ENCODE peak calls at places on chromosomes 4 and X, in six cellular contexts. One of them, this sample, is unnamed. For H3K4me1, the result is how much of the 10 kb centered on the place peaks cover.

GRCh38 chr4:57055873-57056272 is 54.3 kb downstream of the IGFBP7 start:
- DNase-seq in ovary: no peak
- DNase-seq in tibial nerve: no peak
- DNase-seq in IMR-90: no peak
- DNase-seq in HCT116: no peak
- DNase-seq in sigmoid colon: peak
- DNase-seq in this sample: no peak

GRCh38 chrX:2351999-2352995 is 148.5 kb downstream of the DHRSX start:
- DNase-seq in IMR-90: peak
- DNase-seq in sigmoid colon: no peak
- DNase-seq in HCT116: no peak
- DNase-seq in ovary: no peak
- DNase-seq in tibial nerve: no peak
- DNase-seq in this sample: no peak

GRCh38 chrX:134236690-134237362 is at the start of gene CCDC160:
- DNase-seq in sigmoid colon: peak
- DNase-seq in ovary: peak
- DNase-seq in tibial nerve: peak
- DNase-seq in IMR-90: no peak
- DNase-seq in HCT116: peak
- DNase-seq in this sample: peak

GRCh38 chr4:134787315-134787714 is 585.7 kb upstream of the PABPC4L start:
- DNase-seq in HCT116: no peak
- DNase-seq in tibial nerve: no peak
- DNase-seq in ovary: no peak
- DNase-seq in sigmoid colon: no peak
- DNase-seq in IMR-90: no peak
- DNase-seq in this sample: no peak

GRCh38 chr4:65416875-65417274 is 253.4 kb downstream of the EPHA5 start:
- DNase-seq in tibial nerve: no peak
- DNase-seq in HCT116: no peak
- DNase-seq in sigmoid colon: no peak
- DNase-seq in IMR-90: no peak
- DNase-seq in ovary: no peak
- DNase-seq in this sample: no peak

GRCh38 chrX:23797371-23798128 is 14.6 kb downstream of the SAT1 start:
- DNase-seq in ovary: no peak
- DNase-seq in tibial nerve: no peak
- DNase-seq in sigmoid colon: no peak
- DNase-seq in HCT116: no peak
- DNase-seq in IMR-90: no peak
- DNase-seq in this sample: no peak

GRCh38 chr4:55177461-55177860 is 52.1 kb upstream of the KDR start:
- DNase-seq in ovary: no peak
- DNase-seq in HCT116: no peak
- DNase-seq in IMR-90: no peak
- DNase-seq in sigmoid colon: no peak
- DNase-seq in tibial nerve: no peak
- DNase-seq in this sample: no peak

GRCh38 chr4:67288964-67289363 is 256.3 kb downstream of the CENPC start:
- DNase-seq in HCT116: no peak
- DNase-seq in tibial nerve: no peak
- DNase-seq in ovary: no peak
- DNase-seq in sigmoid colon: no peak
- DNase-seq in IMR-90: no peak
- DNase-seq in this sample: no peak

GRCh38 chr4:165133150-165133549 is 20.5 kb upstream of the TMEM192 start:
- DNase-seq in HCT116: no peak
- DNase-seq in sigmoid colon: no peak
- DNase-seq in tibial nerve: no peak
- DNase-seq in IMR-90: no peak
- DNase-seq in ovary: no peak
- DNase-seq in this sample: no peak

GRCh38 chr4:165137205-165137604 is 24.5 kb upstream of the TMEM192 start:
- DNase-seq in IMR-90: no peak
- DNase-seq in ovary: no peak
- DNase-seq in sigmoid colon: no peak
- DNase-seq in tibial nerve: no peak
- DNase-seq in HCT116: no peak
- DNase-seq in this sample: no peak

GRCh38 chr4:165136529-165136928 is 23.9 kb upstream of the TMEM192 start:
- DNase-seq in tibial nerve: no peak
- DNase-seq in sigmoid colon: no peak
- DNase-seq in IMR-90: no peak
- DNase-seq in HCT116: no peak
- DNase-seq in ovary: no peak
- DNase-seq in this sample: no peak

GRCh38 chr4:165138843-165139242 is 26.2 kb upstream of the TMEM192 start:
- DNase-seq in tibial nerve: no peak
- DNase-seq in IMR-90: no peak
- DNase-seq in HCT116: no peak
- DNase-seq in sigmoid colon: no peak
- DNase-seq in ovary: no peak
- DNase-seq in this sample: no peak
- H3K4me3 ChIP-seq in tibial nerve: no peak
- H3K4me3 ChIP-seq in IMR-90: no peak
- H3K4me3 ChIP-seq in HCT116: no peak
- H3K4me3 ChIP-seq in sigmoid colon: no peak
- H3K4me3 ChIP-seq in ovary: no peak
- H3K4me3 ChIP-seq in this sample: no peak

GRCh38 chr4:76620723-76621463 is 185.9 kb downstream of the SHROOM3 start:
- DNase-seq in sigmoid colon: no peak
- DNase-seq in IMR-90: no peak
- DNase-seq in HCT116: no peak
- DNase-seq in ovary: no peak
- DNase-seq in tibial nerve: no peak
- DNase-seq in this sample: no peak

GRCh38 chr4:76622126-76622525 is 187.1 kb downstream of the SHROOM3 start:
- DNase-seq in HCT116: no peak
- DNase-seq in ovary: no peak
- DNase-seq in sigmoid colon: no peak
- DNase-seq in tibial nerve: no peak
- DNase-seq in IMR-90: peak
- DNase-seq in this sample: no peak

GRCh38 chr4:76623217-76624060 is 188.4 kb downstream of the SHROOM3 start:
- DNase-seq in HCT116: no peak
- DNase-seq in tibial nerve: no peak
- DNase-seq in ovary: no peak
- DNase-seq in IMR-90: no peak
- DNase-seq in sigmoid colon: no peak
- DNase-seq in this sample: no peak

GRCh38 chr4:76624271-76624681 is 189.2 kb downstream of the SHROOM3 start:
- DNase-seq in IMR-90: peak
- DNase-seq in ovary: peak
- DNase-seq in HCT116: no peak
- DNase-seq in sigmoid colon: peak
- DNase-seq in tibial nerve: peak
- DNase-seq in this sample: peak

DNA sequence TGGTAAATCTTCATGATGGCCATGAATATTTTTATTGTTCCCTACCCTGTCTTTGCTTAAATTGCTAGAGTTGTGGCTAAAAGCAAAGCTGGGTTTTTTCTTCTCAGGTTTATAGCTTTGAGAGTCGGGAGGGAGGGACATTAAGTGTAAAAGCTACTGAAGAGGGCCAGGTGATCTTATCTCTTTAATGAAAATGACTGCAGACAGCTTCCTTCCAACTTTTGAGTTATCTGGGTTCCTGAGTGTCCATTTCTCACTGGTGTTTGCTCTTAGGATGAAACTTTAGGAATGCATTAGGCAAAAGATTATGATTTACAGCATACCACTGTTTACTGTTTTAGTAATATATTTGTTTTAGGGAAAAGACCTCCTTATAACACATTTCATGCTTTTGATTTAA is 187.7 kb downstream of the SHROOM3 start:
- DNase-seq in HCT116: no peak
- DNase-seq in ovary: no peak
- DNase-seq in sigmoid colon: no peak
- DNase-seq in tibial nerve: no peak
- DNase-seq in IMR-90: no peak
- DNase-seq in this sample: no peak
- H3K4me1 ChIP-seq in HCT116: under half
- H3K4me1 ChIP-seq in ovary: under half
- H3K4me1 ChIP-seq in sigmoid colon: under half
- H3K4me1 ChIP-seq in tibial nerve: under half
- H3K4me1 ChIP-seq in IMR-90: under half
- H3K4me1 ChIP-seq in this sample: under half

DNA sequence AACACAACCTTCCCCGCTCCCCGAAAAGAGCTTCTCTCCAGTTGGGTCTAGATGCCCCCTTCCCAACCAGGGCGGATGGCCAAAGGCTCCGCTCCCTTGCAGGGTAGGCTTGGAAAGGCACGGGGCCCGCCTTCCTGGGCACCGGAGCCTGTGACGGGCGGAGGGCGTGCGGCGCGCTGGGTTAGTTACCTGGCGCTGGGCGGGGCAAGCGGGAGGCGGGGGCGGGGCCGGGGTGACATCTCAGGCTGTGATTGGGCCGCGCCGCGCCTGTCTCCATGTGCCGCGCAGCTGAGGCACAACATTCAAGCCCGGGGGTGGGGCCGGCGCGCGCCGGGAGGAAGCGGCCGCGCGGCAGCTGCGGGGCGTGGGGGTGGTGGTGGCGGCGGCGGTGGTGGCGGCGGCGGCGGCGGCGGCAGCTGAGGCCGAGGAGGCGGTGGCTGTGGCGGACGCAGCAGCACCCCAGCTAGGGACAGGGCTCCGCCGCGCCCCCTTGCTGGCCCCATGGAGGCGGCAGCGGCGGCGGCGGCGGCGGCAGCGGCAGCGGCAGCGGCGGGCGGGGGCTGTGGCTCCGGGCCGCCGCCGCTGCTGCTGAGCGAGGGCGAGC is at the start of gene REPS2:
- DNase-seq in tibial nerve: peak
- DNase-seq in IMR-90: peak
- DNase-seq in HCT116: peak
- DNase-seq in sigmoid colon: peak
- DNase-seq in ovary: peak
- DNase-seq in this sample: peak
- TF ChIP-seq POLR2A in tibial nerve: no peak
- TF ChIP-seq POLR2A in IMR-90: no peak
- TF ChIP-seq POLR2A in HCT116: no peak
- TF ChIP-seq POLR2A in sigmoid colon: no peak
- TF ChIP-seq POLR2A in ovary: no peak
- TF ChIP-seq POLR2A in this sample: no peak

DNA sequence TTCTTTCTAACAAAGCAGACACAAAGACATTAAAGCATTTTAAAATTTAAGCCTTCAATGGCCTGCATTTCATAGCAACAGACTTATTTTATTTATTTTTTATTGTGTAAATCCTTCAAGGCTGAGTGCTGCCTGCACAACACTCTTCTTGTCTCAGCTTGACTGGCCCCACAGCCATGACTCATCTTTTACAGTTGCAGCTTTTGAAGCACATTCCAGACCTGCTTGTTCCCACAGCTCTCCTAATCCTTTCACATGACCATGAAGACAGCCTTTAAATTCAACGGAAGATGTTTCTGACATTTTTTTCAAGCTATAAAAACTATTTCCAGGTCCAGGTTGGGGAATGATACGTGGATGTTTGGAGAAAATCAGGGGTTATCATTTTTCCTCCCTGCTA is 276.9 kb upstream of the TACR3 start:
- DNase-seq in IMR-90: no peak
- DNase-seq in tibial nerve: no peak
- DNase-seq in HCT116: peak
- DNase-seq in sigmoid colon: no peak
- DNase-seq in ovary: no peak
- DNase-seq in this sample: no peak
- H3K4me3 ChIP-seq in IMR-90: no peak
- H3K4me3 ChIP-seq in tibial nerve: no peak
- H3K4me3 ChIP-seq in HCT116: peak
- H3K4me3 ChIP-seq in sigmoid colon: no peak
- H3K4me3 ChIP-seq in ovary: no peak
- H3K4me3 ChIP-seq in this sample: no peak

GRCh38 chrX:17413228-17413627 is 38.2 kb downstream of the NHS start:
- DNase-seq in ovary: no peak
- DNase-seq in HCT116: peak
- DNase-seq in tibial nerve: no peak
- DNase-seq in IMR-90: peak
- DNase-seq in sigmoid colon: no peak
- DNase-seq in this sample: no peak
- H3K4me1 ChIP-seq in ovary: under half
- H3K4me1 ChIP-seq in HCT116: half or more
- H3K4me1 ChIP-seq in tibial nerve: under half
- H3K4me1 ChIP-seq in IMR-90: under half
- H3K4me1 ChIP-seq in sigmoid colon: under half
- H3K4me1 ChIP-seq in this sample: under half

GRCh38 chrX:48508400-48509244 is at the start of gene PORCN:
- DNase-seq in tibial nerve: peak
- DNase-seq in sigmoid colon: peak
- DNase-seq in HCT116: no peak
- DNase-seq in IMR-90: peak
- DNase-seq in ovary: peak
- DNase-seq in this sample: peak
- TF ChIP-seq POLR2A in tibial nerve: no peak
- TF ChIP-seq POLR2A in sigmoid colon: peak
- TF ChIP-seq POLR2A in HCT116: no peak
- TF ChIP-seq POLR2A in IMR-90: no peak
- TF ChIP-seq POLR2A in ovary: peak
- TF ChIP-seq POLR2A in this sample: no peak

DNA sequence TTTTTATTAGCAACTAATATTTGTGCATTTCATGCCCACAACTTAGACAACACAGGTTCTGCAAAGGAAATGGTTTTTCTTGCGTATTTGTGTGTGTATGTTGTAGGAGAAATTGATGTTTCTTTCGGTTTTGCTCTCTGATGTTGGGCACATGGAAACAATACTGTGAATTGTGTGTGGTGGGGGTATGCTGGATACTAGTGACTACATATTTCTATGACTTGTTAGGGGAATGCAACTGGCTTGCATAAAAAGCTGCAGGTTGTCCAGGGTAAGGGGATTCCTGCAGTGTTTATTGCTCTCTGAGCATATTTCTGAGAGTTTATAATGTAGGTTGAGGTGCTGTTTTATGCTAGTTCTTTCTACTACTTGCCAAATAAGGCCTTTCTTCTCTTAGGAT is 11.6 kb downstream of the DLG3 start:
- DNase-seq in sigmoid colon: no peak
- DNase-seq in tibial nerve: no peak
- DNase-seq in IMR-90: no peak
- DNase-seq in HCT116: no peak
- DNase-seq in ovary: no peak
- DNase-seq in this sample: no peak
- H3K4me3 ChIP-seq in sigmoid colon: peak
- H3K4me3 ChIP-seq in tibial nerve: no peak
- H3K4me3 ChIP-seq in IMR-90: peak
- H3K4me3 ChIP-seq in HCT116: peak
- H3K4me3 ChIP-seq in ovary: peak
- H3K4me3 ChIP-seq in this sample: peak

DNA sequence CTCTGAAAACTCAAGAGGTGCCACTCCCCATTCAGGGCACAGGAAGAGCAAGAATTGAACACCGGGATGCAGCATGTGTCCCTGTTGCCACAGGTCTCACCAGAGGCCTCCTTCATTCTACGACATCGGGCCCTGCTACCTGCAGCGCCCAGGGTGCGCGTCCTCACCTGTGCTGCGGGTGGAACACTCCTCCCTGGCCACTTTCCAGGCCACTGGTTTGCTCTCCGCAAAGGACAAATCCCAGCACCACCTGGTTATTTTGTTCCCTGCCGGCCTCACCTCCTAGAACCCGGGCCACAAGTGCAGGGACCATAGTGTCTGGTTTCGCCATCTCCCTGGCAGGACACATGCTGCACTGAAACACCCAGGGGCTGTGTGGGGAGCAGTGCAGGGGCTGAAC is 14.3 kb upstream of the FAM3A start:
- DNase-seq in HCT116: no peak
- DNase-seq in IMR-90: no peak
- DNase-seq in ovary: no peak
- DNase-seq in sigmoid colon: no peak
- DNase-seq in tibial nerve: no peak
- DNase-seq in this sample: no peak
- H3K4me1 ChIP-seq in HCT116: under half
- H3K4me1 ChIP-seq in IMR-90: under half
- H3K4me1 ChIP-seq in ovary: under half
- H3K4me1 ChIP-seq in sigmoid colon: under half
- H3K4me1 ChIP-seq in tibial nerve: under half
- H3K4me1 ChIP-seq in this sample: under half

This sample was measured in uterus.